ENCODE peak calls at places on chromosomes 4 and X, in nine cellular contexts. One of them, this sample, is unnamed.

GRCh38 chr4:74874785-74875367 is 58.0 kb upstream of the PARM1 start:
- DNase-seq in testis: peak
- DNase-seq in EL: peak
- DNase-seq in T-helper 17 cell: no peak
- DNase-seq in AG09309: peak
- DNase-seq in RWPE1: peak
- DNase-seq in tibial nerve: peak
- DNase-seq in MM.1S: peak
- DNase-seq in A673: peak
- DNase-seq in this sample: peak

GRCh38 chr4:3284734-3285557 is 7.9 kb upstream of the RGS12 start:
- DNase-seq in testis: peak
- DNase-seq in EL: no peak
- DNase-seq in T-helper 17 cell: no peak
- DNase-seq in AG09309: no peak
- DNase-seq in RWPE1: no peak
- DNase-seq in tibial nerve: no peak
- DNase-seq in MM.1S: no peak
- DNase-seq in A673: no peak
- DNase-seq in this sample: no peak

GRCh38 chr4:73811841-73812240 is 24.6 kb upstream of the CXCL6 start:
- DNase-seq in testis: no peak
- DNase-seq in EL: no peak
- DNase-seq in T-helper 17 cell: no peak
- DNase-seq in AG09309: no peak
- DNase-seq in RWPE1: no peak
- DNase-seq in tibial nerve: no peak
- DNase-seq in MM.1S: no peak
- DNase-seq in A673: no peak
- DNase-seq in this sample: no peak

GRCh38 chr4:102061133-102061532 is 270.6 kb downstream of the BANK1 start:
- DNase-seq in testis: no peak
- DNase-seq in EL: no peak
- DNase-seq in T-helper 17 cell: no peak
- DNase-seq in AG09309: no peak
- DNase-seq in RWPE1: no peak
- DNase-seq in tibial nerve: no peak
- DNase-seq in MM.1S: peak
- DNase-seq in A673: no peak
- DNase-seq in this sample: no peak

GRCh38 chr4:98747659-98748091 is 89.3 kb upstream of the TSPAN5 start:
- DNase-seq in testis: no peak
- DNase-seq in EL: no peak
- DNase-seq in T-helper 17 cell: no peak
- DNase-seq in AG09309: no peak
- DNase-seq in RWPE1: no peak
- DNase-seq in tibial nerve: no peak
- DNase-seq in MM.1S: no peak
- DNase-seq in A673: peak
- DNase-seq in this sample: no peak

GRCh38 chr4:48137766-48138349 is 3.8 kb upstream of the TXK start:
- DNase-seq in testis: no peak
- DNase-seq in EL: no peak
- DNase-seq in T-helper 17 cell: no peak
- DNase-seq in AG09309: no peak
- DNase-seq in RWPE1: no peak
- DNase-seq in tibial nerve: no peak
- DNase-seq in MM.1S: no peak
- DNase-seq in A673: no peak
- DNase-seq in this sample: no peak

GRCh38 chrX:132614297-132614696 is 125.5 kb upstream of the MBNL3 start:
- DNase-seq in testis: peak
- DNase-seq in EL: no peak
- DNase-seq in T-helper 17 cell: no peak
- DNase-seq in AG09309: no peak
- DNase-seq in RWPE1: no peak
- DNase-seq in tibial nerve: no peak
- DNase-seq in MM.1S: peak
- DNase-seq in A673: peak
- DNase-seq in this sample: no peak

GRCh38 chr4:73856518-73856917 is 3.4 kb downstream of the PF4V1 start:
- DNase-seq in testis: no peak
- DNase-seq in EL: peak
- DNase-seq in T-helper 17 cell: no peak
- DNase-seq in AG09309: no peak
- DNase-seq in RWPE1: no peak
- DNase-seq in tibial nerve: peak
- DNase-seq in MM.1S: no peak
- DNase-seq in A673: no peak
- DNase-seq in this sample: no peak

GRCh38 chrX:47687249-47687648 is 28.3 kb upstream of the UXT start:
- DNase-seq in testis: no peak
- DNase-seq in EL: no peak
- DNase-seq in T-helper 17 cell: no peak
- DNase-seq in AG09309: no peak
- DNase-seq in RWPE1: peak
- DNase-seq in tibial nerve: no peak
- DNase-seq in MM.1S: no peak
- DNase-seq in A673: no peak
- DNase-seq in this sample: no peak

GRCh38 chr4:101367201-101367600 is 19.9 kb upstream of the PPP3CA start:
- DNase-seq in testis: no peak
- DNase-seq in EL: peak
- DNase-seq in T-helper 17 cell: no peak
- DNase-seq in AG09309: peak
- DNase-seq in RWPE1: peak
- DNase-seq in tibial nerve: no peak
- DNase-seq in MM.1S: no peak
- DNase-seq in A673: no peak
- DNase-seq in this sample: no peak

GRCh38 chr4:17356926-17357325 is 155.0 kb downstream of the QDPR start:
- DNase-seq in testis: no peak
- DNase-seq in EL: no peak
- DNase-seq in T-helper 17 cell: no peak
- DNase-seq in AG09309: no peak
- DNase-seq in RWPE1: no peak
- DNase-seq in tibial nerve: no peak
- DNase-seq in MM.1S: no peak
- DNase-seq in A673: peak
- DNase-seq in this sample: peak

GRCh38 chr4:17690135-17690534 is 75.7 kb downstream of the MED28 start:
- DNase-seq in testis: no peak
- DNase-seq in EL: no peak
- DNase-seq in T-helper 17 cell: no peak
- DNase-seq in AG09309: no peak
- DNase-seq in RWPE1: no peak
- DNase-seq in tibial nerve: no peak
- DNase-seq in MM.1S: no peak
- DNase-seq in A673: no peak
- DNase-seq in this sample: no peak

GRCh38 chr4:12393631-12394262 is 965.1 kb upstream of the HS3ST1 start:
- DNase-seq in testis: no peak
- DNase-seq in EL: no peak
- DNase-seq in T-helper 17 cell: no peak
- DNase-seq in AG09309: no peak
- DNase-seq in RWPE1: no peak
- DNase-seq in tibial nerve: no peak
- DNase-seq in MM.1S: peak
- DNase-seq in A673: no peak
- DNase-seq in this sample: no peak

GRCh38 chrX:50594788-50595187 is 124.2 kb upstream of the DGKK start:
- DNase-seq in testis: no peak
- DNase-seq in EL: no peak
- DNase-seq in T-helper 17 cell: no peak
- DNase-seq in AG09309: no peak
- DNase-seq in RWPE1: no peak
- DNase-seq in tibial nerve: no peak
- DNase-seq in MM.1S: no peak
- DNase-seq in A673: peak
- DNase-seq in this sample: no peak

GRCh38 chr4:174522183-174523002 is at the start of gene HPGD:
- DNase-seq in testis: peak
- DNase-seq in EL: peak
- DNase-seq in T-helper 17 cell: peak
- DNase-seq in AG09309: no peak
- DNase-seq in RWPE1: no peak
- DNase-seq in tibial nerve: peak
- DNase-seq in MM.1S: peak
- DNase-seq in A673: peak
- DNase-seq in this sample: no peak

GRCh38 chrX:13078739-13079444 is 34.5 kb upstream of the FAM9C start:
- DNase-seq in testis: peak
- DNase-seq in EL: peak
- DNase-seq in T-helper 17 cell: no peak
- DNase-seq in AG09309: peak
- DNase-seq in RWPE1: no peak
- DNase-seq in tibial nerve: peak
- DNase-seq in MM.1S: no peak
- DNase-seq in A673: no peak
- DNase-seq in this sample: no peak

GRCh38 chr4:18676136-18676922 is 654.8 kb upstream of the LCORL start:
- DNase-seq in testis: peak
- DNase-seq in EL: no peak
- DNase-seq in T-helper 17 cell: no peak
- DNase-seq in AG09309: no peak
- DNase-seq in RWPE1: no peak
- DNase-seq in tibial nerve: no peak
- DNase-seq in MM.1S: no peak
- DNase-seq in A673: no peak
- DNase-seq in this sample: no peak

GRCh38 chr4:56874166-56874565 is 33.5 kb upstream of the REST start:
- DNase-seq in testis: no peak
- DNase-seq in EL: no peak
- DNase-seq in T-helper 17 cell: no peak
- DNase-seq in AG09309: no peak
- DNase-seq in RWPE1: peak
- DNase-seq in tibial nerve: no peak
- DNase-seq in MM.1S: no peak
- DNase-seq in A673: no peak
- DNase-seq in this sample: no peak

GRCh38 chr4:15348695-15349094 is 79.1 kb upstream of the C1QTNF7 start:
- DNase-seq in testis: no peak
- DNase-seq in EL: no peak
- DNase-seq in T-helper 17 cell: no peak
- DNase-seq in AG09309: no peak
- DNase-seq in RWPE1: no peak
- DNase-seq in tibial nerve: no peak
- DNase-seq in MM.1S: no peak
- DNase-seq in A673: no peak
- DNase-seq in this sample: no peak

GRCh38 chrX:18683027-18683426 is 11.1 kb upstream of the RS1 start:
- DNase-seq in testis: no peak
- DNase-seq in EL: no peak
- DNase-seq in T-helper 17 cell: no peak
- DNase-seq in AG09309: no peak
- DNase-seq in RWPE1: no peak
- DNase-seq in tibial nerve: no peak
- DNase-seq in MM.1S: no peak
- DNase-seq in A673: no peak
- DNase-seq in this sample: no peak

GRCh38 chr4:57501715-57502114 is 391.5 kb upstream of the IGFBP7 start:
- DNase-seq in testis: no peak
- DNase-seq in EL: peak
- DNase-seq in T-helper 17 cell: no peak
- DNase-seq in AG09309: no peak
- DNase-seq in RWPE1: peak
- DNase-seq in tibial nerve: no peak
- DNase-seq in MM.1S: no peak
- DNase-seq in A673: no peak
- DNase-seq in this sample: no peak

GRCh38 chrX:23799469-23800065 is 16.6 kb downstream of the SAT1 start:
- DNase-seq in testis: peak
- DNase-seq in EL: no peak
- DNase-seq in T-helper 17 cell: no peak
- DNase-seq in AG09309: no peak
- DNase-seq in RWPE1: no peak
- DNase-seq in tibial nerve: no peak
- DNase-seq in MM.1S: no peak
- DNase-seq in A673: no peak
- DNase-seq in this sample: no peak

GRCh38 chr4:6192245-6192644 is 8.1 kb downstream of the JAKMIP1 start:
- DNase-seq in testis: no peak
- DNase-seq in EL: no peak
- DNase-seq in T-helper 17 cell: no peak
- DNase-seq in AG09309: no peak
- DNase-seq in RWPE1: no peak
- DNase-seq in tibial nerve: no peak
- DNase-seq in MM.1S: no peak
- DNase-seq in A673: no peak
- DNase-seq in this sample: no peak

GRCh38 chrX:48938721-48939416 is 18.5 kb downstream of the OTUD5 start:
- DNase-seq in testis: no peak
- DNase-seq in EL: no peak
- DNase-seq in T-helper 17 cell: peak
- DNase-seq in AG09309: no peak
- DNase-seq in RWPE1: no peak
- DNase-seq in tibial nerve: no peak
- DNase-seq in MM.1S: peak
- DNase-seq in A673: no peak
- DNase-seq in this sample: no peak

GRCh38 chr4:123299212-123299651 is 97.4 kb upstream of the SPRY1 start:
- DNase-seq in testis: no peak
- DNase-seq in EL: peak
- DNase-seq in T-helper 17 cell: no peak
- DNase-seq in AG09309: peak
- DNase-seq in RWPE1: peak
- DNase-seq in tibial nerve: no peak
- DNase-seq in MM.1S: no peak
- DNase-seq in A673: peak
- DNase-seq in this sample: no peak

GRCh38 chrX:136215559-136215958 is 35.6 kb downstream of the MAP7D3 start:
- DNase-seq in testis: no peak
- DNase-seq in EL: peak
- DNase-seq in T-helper 17 cell: no peak
- DNase-seq in AG09309: no peak
- DNase-seq in RWPE1: no peak
- DNase-seq in tibial nerve: no peak
- DNase-seq in MM.1S: no peak
- DNase-seq in A673: no peak
- DNase-seq in this sample: no peak

This sample was measured in hippocampal formation.